ENCODE peak calls at places on chromosomes 3 and 15, in ten cellular contexts. H is dorsolateral prefrontal cortex, E is endodermal cell, W is Panc1, U is GM23338, S is upper lobe of left lung, A is PC-9, J is brain microvascular endothelial cell, F is lower lobe of right lung, I is HCT116. N is an unnamed sample.

GRCh38 chr3:189531271-189531670 is 99.9 kb upstream of the TP63 start:
- DNase-seq in S (no peak), E (no peak), F (no peak), U (no peak), J (no peak), H (no peak), I (peak; percentile 61), W (no peak), A (no peak), N (no peak)

GRCh38 chr15:60528530-60528929 is 49.6 kb upstream of the ICE2 start:
- DNase-seq in S (no peak), F (no peak), J (peak; percentile 5), U (no peak), I (no peak), H (no peak), E (no peak), W (no peak), A (no peak), N (no peak)

GRCh38 chr3:50531201-50531600 is 27.8 kb upstream of the CACNA2D2 start:
- DNase-seq in U (no peak), I (no peak), H (no peak), J (no peak), E (no peak), S (no peak), F (no peak), A (no peak), W (no peak), N (no peak)

GRCh38 chr3:126466886-126467610 is 8.6 kb downstream of the ZXDC start:
- DNase-seq in W (no peak), F (no peak), A (no peak), I (no peak), H (no peak), S (no peak), U (no peak), E (peak; percentile 28), J (no peak), N (no peak)

GRCh38 chr3:194133661-194134230 is 2.2 kb upstream of the HES1 start:
- DNase-seq in H (peak; percentile 35), A (peak; percentile 64), W (no peak), F (peak; percentile 68), U (peak; percentile 84), I (no peak), J (peak; percentile 71), E (peak; percentile 90), S (no peak), N (no peak)

GRCh38 chr15:85073556-85074194 is 92.0 kb downstream of the PDE8A start:
- DNase-seq in U (no peak), A (no peak), I (no peak), J (peak; percentile 22), E (no peak), H (no peak), W (peak; percentile 20), F (no peak), S (no peak), N (no peak)

GRCh38 chr15:84855032-84855645 is 29.3 kb upstream of the SLC28A1 start:
- DNase-seq in U (no peak), A (no peak), H (no peak), E (peak; percentile 30), F (no peak), J (no peak), S (no peak), W (no peak), I (no peak), N (no peak)

GRCh38 chr3:122730240-122730639 is 49.6 kb downstream of the PARP14 start:
- DNase-seq in S (no peak), A (no peak), F (no peak), W (no peak), H (no peak), E (peak; percentile 53), I (no peak), U (peak; percentile 39), J (no peak), N (no peak)

GRCh38 chr3:71195492-71195891 is 388.0 kb downstream of the FOXP1 start:
- DNase-seq in J (peak; percentile 72), S (no peak), F (no peak), A (peak; percentile 50), H (no peak), U (no peak), I (no peak), W (no peak), E (no peak), N (no peak)

GRCh38 chr3:41346698-41347097 is 147.4 kb downstream of the CTNNB1 start:
- DNase-seq in H (no peak), J (no peak), W (no peak), A (no peak), U (no peak), I (no peak), F (no peak), E (no peak), S (no peak), N (no peak)

GRCh38 chr15:31268911-31269784 is 57.5 kb upstream of the KLF13 start:
- DNase-seq in E (peak; percentile 31), W (no peak), S (no peak), J (no peak), I (no peak), U (no peak), F (no peak), H (no peak), A (no peak), N (no peak)

GRCh38 chr15:78979456-78980320 is 34.8 kb upstream of the CTSH start:
- DNase-seq in J (peak; percentile 70), W (peak; percentile 54), F (no peak), I (peak; percentile 81), A (peak; percentile 62), H (peak; percentile 39), U (peak; percentile 95), S (peak; percentile 68), E (peak; percentile 91), N (no peak)

GRCh38 chr15:88657326-88658069 is 18.7 kb downstream of the ISG20 start:
- DNase-seq in U (peak; percentile 76), W (no peak), H (no peak), E (peak; percentile 86), J (no peak), I (peak; percentile 38), F (no peak), A (no peak), S (no peak), N (no peak)

GRCh38 chr3:126111126-126111551 is 27.2 kb upstream of the SLC41A3 start:
- DNase-seq in A (no peak), W (no peak), F (no peak), H (no peak), I (no peak), S (no peak), E (peak; percentile 23), U (no peak), J (no peak), N (no peak)

GRCh38 chr3:119349353-119349752 is 55.2 kb downstream of the ARHGAP31 start:
- DNase-seq in S (no peak), A (no peak), J (no peak), E (peak; percentile 89), I (no peak), F (no peak), U (peak; percentile 97), W (no peak), H (no peak), N (no peak)

GRCh38 chr3:119352235-119352634 is 58.1 kb downstream of the ARHGAP31 start:
- DNase-seq in S (no peak), F (no peak), J (peak; percentile 20), A (peak; percentile 64), W (no peak), U (no peak), H (no peak), I (no peak), E (no peak), N (peak; percentile 53)

GRCh38 chr3:119347036-119347435 is 52.9 kb downstream of the ARHGAP31 start:
- DNase-seq in F (no peak), E (no peak), S (no peak), A (no peak), U (no peak), I (no peak), W (no peak), H (no peak), J (no peak), N (no peak)

GRCh38 chr3:119352863-119353527 is 58.8 kb downstream of the ARHGAP31 start:
- DNase-seq in U (peak; percentile 54), I (peak; percentile 8), A (peak; percentile 66), W (no peak), S (no peak), E (no peak), H (no peak), F (no peak), J (peak; percentile 59), N (no peak)

DNA sequence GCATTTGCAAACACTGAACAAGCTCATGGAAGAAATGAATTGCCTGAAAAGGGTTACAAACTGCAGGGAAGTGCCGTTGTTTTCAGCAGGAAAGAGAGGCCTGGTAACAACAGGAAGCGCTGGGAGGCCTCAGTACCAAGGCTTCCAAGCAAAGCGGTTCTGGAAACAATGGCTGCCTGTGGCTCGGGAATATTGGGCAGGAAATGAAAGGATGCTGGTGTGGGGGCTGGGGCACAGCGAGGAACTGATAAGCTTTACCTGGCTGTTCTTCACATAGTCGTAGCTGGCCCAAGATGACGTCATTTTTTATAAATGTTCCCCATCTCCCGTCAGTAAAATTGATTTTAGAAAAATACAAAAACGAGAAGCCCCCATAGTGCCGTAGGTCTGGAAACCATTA is 55.9 kb downstream of the ARHGAP31 start:
- DNase-seq in F (no peak), E (peak; percentile 90), W (no peak), S (no peak), H (no peak), I (no peak), A (no peak), J (no peak), U (peak; percentile 89), N (no peak)
- H3K27ac ChIP-seq in F (peak overlapping the region; percentile 22), E (peak overlapping the region; percentile 76), W (no peak overlapping the region), S (peak overlapping the region; percentile 31), H (peak overlapping the region; percentile 63), I (no peak overlapping the region), A (no peak overlapping the region), J (no peak overlapping the region), U (peak overlapping the region; percentile 98), N (no peak overlapping the region)

GRCh38 chr3:156271995-156272719 is 151.8 kb downstream of the KCNAB1 start:
- DNase-seq in S (no peak), A (no peak), J (no peak), H (no peak), W (no peak), E (peak; percentile 58), F (no peak), U (peak; percentile 14), I (no peak), N (no peak)
- TF ChIP-seq CTCF in S (no peak), A (no peak), J (no peak), H (no peak), W (no peak), E (peak; percentile 38), F (no peak), U (no peak), I (no peak), N (no peak)

GRCh38 chr3:186383026-186383993 is 21.3 kb upstream of the DGKG start:
- DNase-seq in S (peak; percentile 11), I (no peak), F (no peak), H (no peak), E (peak; percentile 63), U (no peak), A (no peak), J (no peak), W (no peak), N (no peak)
- H3K4me3 ChIP-seq in S (no peak overlapping the region), I (no peak overlapping the region), F (no peak overlapping the region), H (no peak overlapping the region), E (no peak overlapping the region), U (no peak overlapping the region), A (no peak overlapping the region), J (no peak overlapping the region), W (no peak overlapping the region), N (no peak overlapping the region)

DNA sequence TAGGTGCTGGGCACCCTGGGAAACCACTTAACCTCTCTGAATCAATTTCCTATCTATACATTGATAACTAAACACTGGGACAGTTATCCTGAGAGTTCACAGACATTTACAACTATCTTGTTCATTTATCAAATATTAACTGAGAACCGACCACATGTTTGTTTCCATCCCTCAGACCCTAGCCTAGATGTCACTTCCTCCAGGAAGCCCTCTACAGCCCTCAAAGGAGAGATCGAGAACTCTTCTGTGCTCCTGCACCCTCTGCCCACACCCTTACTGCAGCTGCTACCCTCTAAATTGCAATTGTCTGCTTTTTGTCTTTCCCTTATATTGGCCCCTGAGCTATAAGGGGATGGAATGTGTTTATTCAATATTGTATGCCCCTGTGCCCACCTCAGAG is 46.1 kb downstream of the SRGAP3 start:
- DNase-seq in F (no peak), E (no peak), A (no peak), J (no peak), H (no peak), W (no peak), I (no peak), S (no peak), U (no peak), N (no peak)
- H3K27ac ChIP-seq in F (no peak overlapping the region), E (peak overlapping the region; percentile 97), A (no peak overlapping the region), J (no peak overlapping the region), H (peak overlapping the region; percentile 92), W (no peak overlapping the region), I (no peak overlapping the region), S (no peak overlapping the region), U (no peak overlapping the region), N (no peak overlapping the region)

N was measured in CD8-positive, alpha-beta T cell.